ENCODE peak calls at places on chromosomes 4 and X, in nine cellular contexts. H is CD4-positive, alpha-beta T cell; W is heart right ventricle; G is aorta; O is lower lobe of right lung; B is pancreas; N is CD8-positive, alpha-beta T cell; Y is heart left ventricle; M is upper lobe of left lung. U is an unnamed sample. For H3K27me3 and H3K9me3, the result is how much of the 10 kb centered on the place peaks cover.

GRCh38 chr4:131137196-131137595 is 2011.9 kb upstream of the PCDH10 start:
- ATAC-seq in H (no peak), W (no peak), G (no peak), O (no peak), B (no peak), N (no peak), Y (no peak), M (no peak), U (no peak)

GRCh38 chr4:55906999-55907398 is 41.7 kb upstream of the CEP135 start:
- ATAC-seq in H (peak), W (no peak), G (no peak), O (no peak), B (no peak), N (no peak), Y (no peak), M (no peak), U (no peak)

GRCh38 chrX:7420712-7421111 is 272.8 kb upstream of the PUDP start:
- ATAC-seq in H (no peak), W (no peak), G (no peak), O (no peak), B (no peak), N (no peak), Y (no peak), M (no peak), U (no peak)

GRCh38 chrX:14865201-14865600 is 7.7 kb downstream of the FANCB start:
- ATAC-seq in H (no peak), W (no peak), G (no peak), O (no peak), B (no peak), N (no peak), Y (no peak), M (no peak), U (no peak)

GRCh38 chr4:76198411-76199237 is 15.0 kb downstream of the SCARB2 start:
- ATAC-seq in H (no peak), W (peak), G (peak), O (peak), B (peak), N (peak), Y (peak), M (peak), U (peak)

GRCh38 chrX:123172874-123173273 is 11.2 kb upstream of the GRIA3 start:
- ATAC-seq in H (no peak), W (no peak), G (no peak), O (no peak), B (no peak), N (no peak), Y (no peak), M (no peak), U (no peak)

GRCh38 chr4:105088110-105088879 is 58.4 kb upstream of the TET2 start:
- ATAC-seq in H (no peak), W (peak), G (peak), O (no peak), B (peak), N (no peak), Y (no peak), M (peak), U (no peak)

GRCh38 chr4:168562021-168562691 is 65.3 kb downstream of the PALLD start:
- ATAC-seq in H (no peak), W (no peak), G (no peak), O (no peak), B (no peak), N (no peak), Y (no peak), M (no peak), U (no peak)

GRCh38 chr4:108466936-108467902 is 153.2 kb upstream of the RPL34 start:
- ATAC-seq in H (peak), W (no peak), G (no peak), O (no peak), B (no peak), N (peak), Y (no peak), M (peak), U (no peak)

GRCh38 chr4:147816382-147817254 is 84.7 kb downstream of the ARHGAP10 start:
- ATAC-seq in H (no peak), W (peak), G (peak), O (no peak), B (peak), N (no peak), Y (peak), M (peak), U (peak)

GRCh38 chr4:15525080-15525479 is 55.4 kb downstream of the CC2D2A start:
- ATAC-seq in H (no peak), W (no peak), G (no peak), O (peak), B (no peak), N (no peak), Y (no peak), M (no peak), U (no peak)

GRCh38 chr4:56424697-56425514 is 10.5 kb downstream of the PPAT start:
- ATAC-seq in H (peak), W (peak), G (no peak), O (no peak), B (peak), N (peak), Y (no peak), M (no peak), U (no peak)

GRCh38 chrX:139816204-139816603 is 108.2 kb upstream of the MCF2 start:
- ATAC-seq in H (no peak), W (no peak), G (no peak), O (no peak), B (no peak), N (no peak), Y (no peak), M (no peak), U (no peak)

GRCh38 chrX:139825618-139826017 is 107.2 kb downstream of the ATP11C start:
- ATAC-seq in H (no peak), W (no peak), G (no peak), O (no peak), B (no peak), N (no peak), Y (no peak), M (no peak), U (no peak)

GRCh38 chrX:139823806-139824205 is 109.0 kb downstream of the ATP11C start:
- ATAC-seq in H (no peak), W (no peak), G (no peak), O (no peak), B (no peak), N (no peak), Y (no peak), M (no peak), U (no peak)

GRCh38 chrX:139815771-139816170 is 107.8 kb upstream of the MCF2 start:
- ATAC-seq in H (no peak), W (no peak), G (no peak), O (no peak), B (no peak), N (no peak), Y (no peak), M (no peak), U (no peak)

DNA sequence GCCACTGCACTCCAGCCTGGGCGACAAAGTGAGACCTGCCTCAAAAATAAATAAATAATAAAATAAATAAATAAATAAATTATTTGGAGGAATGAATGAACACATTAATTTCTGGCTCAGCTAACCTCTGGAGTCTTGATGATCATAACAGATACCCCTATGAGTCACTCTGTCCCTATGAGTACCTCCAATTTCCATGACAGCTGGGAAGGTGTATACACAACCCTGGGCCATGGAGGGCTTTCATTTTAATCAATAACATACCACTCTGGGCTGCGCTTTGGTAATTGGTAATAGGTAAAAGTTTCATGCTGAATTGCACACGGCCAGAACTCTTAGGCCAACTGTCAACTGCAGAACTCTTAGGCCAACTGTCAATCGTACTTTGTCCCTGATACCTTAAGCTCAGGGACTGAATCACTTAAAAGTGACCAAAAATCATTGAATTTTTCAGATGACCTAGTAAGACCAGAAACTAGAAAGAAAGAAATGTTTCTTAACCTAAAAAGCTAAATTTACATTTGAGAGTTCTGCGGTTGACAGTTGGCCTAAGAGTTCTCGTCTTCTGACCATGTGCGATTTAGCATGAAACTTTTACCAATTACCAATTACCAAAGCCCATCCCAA is 112.4 kb downstream of the ATP11C start:
- ATAC-seq in H (no peak), W (no peak), G (no peak), O (no peak), B (no peak), N (no peak), Y (no peak), M (no peak), U (no peak)
- H3K27me3 ChIP-seq in H (under half), W (under half), G (under half), O (under half), B (under half), N (under half), Y (under half), M (under half), U (under half)

DNA sequence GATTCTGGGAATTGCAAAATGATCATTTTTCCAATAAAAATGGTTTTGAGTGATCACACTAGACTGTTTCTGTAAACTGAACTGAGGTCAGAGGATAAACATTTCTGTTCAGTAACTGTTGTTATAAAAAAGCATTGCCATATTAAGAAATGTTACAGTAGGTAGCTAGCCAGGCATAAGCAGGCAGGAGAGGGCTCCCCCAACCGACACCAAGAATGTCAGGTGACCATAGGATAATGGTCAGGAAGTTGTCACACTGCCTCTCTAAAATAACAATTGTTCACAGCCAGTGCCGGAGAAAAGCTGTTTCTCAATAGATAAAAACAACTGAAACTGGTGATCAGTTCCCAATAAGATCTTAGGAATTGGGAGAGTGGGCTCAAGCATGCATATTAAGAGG is 306.2 kb upstream of the SLIT2 start:
- ATAC-seq in H (no peak), W (no peak), G (no peak), O (no peak), B (no peak), N (no peak), Y (no peak), M (no peak), U (no peak)
- H3K9me3 ChIP-seq in H (under half), W (under half), G (under half), O (under half), B (under half), N (under half), Y (under half), M (under half), U (under half)

GRCh38 chr4:146282662-146283061 is 68.3 kb downstream of the REELD1 start:
- ATAC-seq in H (no peak), W (peak), G (no peak), O (no peak), B (no peak), N (no peak), Y (no peak), M (no peak), U (no peak)
- H3K27me3 ChIP-seq in H (under half), W (under half), G (under half), O (under half), B (under half), N (under half), Y (under half), M (under half), U (under half)

GRCh38 chrX:144790148-144790547 is 457.2 kb upstream of the SPANXN1 start:
- ATAC-seq in H (no peak), W (no peak), G (no peak), O (no peak), B (no peak), N (no peak), Y (no peak), M (no peak), U (no peak)
- H3K9me3 ChIP-seq in H (under half), W (under half), G (under half), O (under half), B (under half), N (under half), Y (under half), M (under half), U (under half)

GRCh38 chrX:97936296-97936695 is 1052.6 kb downstream of the RPA4 start:
- ATAC-seq in H (no peak), W (no peak), G (no peak), O (no peak), B (no peak), N (no peak), Y (no peak), M (no peak), U (no peak)
- H3K27me3 ChIP-seq in H (under half), W (under half), G (under half), O (under half), B (under half), N (under half), Y (under half), M (under half), U (under half)

GRCh38 chrX:5730561-5730960 is 498.1 kb downstream of the NLGN4X start:
- ATAC-seq in H (no peak), W (no peak), G (no peak), O (no peak), B (no peak), N (no peak), Y (no peak), M (no peak), U (no peak)
- H3K9me3 ChIP-seq in H (under half), W (under half), G (under half), O (under half), B (under half), N (under half), Y (under half), M (under half), U (under half)